ENCODE peak calls at places on chromosomes 6 and 20, in eight cellular contexts. Z, Y, V, W, R, A, P and J are unnamed samples.

GRCh38 chr20:40535816-40536215 is 153.2 kb downstream of the MAFB start:
- DNase-seq in Z (no peak), Y (no peak), V (no peak), W (no peak), R (no peak), A (no peak), P (no peak), J (no peak)

GRCh38 chr6:300026-300425 is 7.7 kb downstream of the DUSP22 start:
- DNase-seq in Z (no peak), Y (no peak), V (no peak), W (no peak), R (no peak), A (no peak), P (no peak), J (no peak)

GRCh38 chr6:100883347-100883746 is 2.2 kb upstream of the ASCC3 start:
- DNase-seq in Z (no peak), Y (no peak), V (no peak), W (no peak), R (no peak), A (no peak), P (no peak), J (no peak)

GRCh38 chr6:110980227-110980626 is 1.6 kb upstream of the RPF2 start:
- DNase-seq in Z (no peak), Y (no peak), V (no peak), W (no peak), R (no peak), A (no peak), P (no peak), J (no peak)

GRCh38 chr20:46715292-46715756 is 5.9 kb downstream of the SLC2A10 start:
- DNase-seq in Z (no peak), Y (no peak), V (no peak), W (no peak), R (peak; percentile 41), A (no peak), P (no peak), J (no peak)

GRCh38 chr6:133041020-133041419 is 200.1 kb upstream of the EYA4 start:
- DNase-seq in Z (no peak), Y (no peak), V (no peak), W (no peak), R (no peak), A (no peak), P (no peak), J (no peak)

GRCh38 chr6:4613795-4614194 is 162.4 kb upstream of the CDYL start:
- DNase-seq in Z (no peak), Y (no peak), V (no peak), W (no peak), R (no peak), A (no peak), P (no peak), J (no peak)

GRCh38 chr6:1724616-1725015 is 114.9 kb downstream of the FOXC1 start:
- DNase-seq in Z (peak; percentile 32), Y (no peak), V (no peak), W (no peak), R (peak; percentile 80), A (peak; percentile 79), P (peak; percentile 64), J (no peak)

GRCh38 chr6:68976260-68976659 is 341.2 kb downstream of the ADGRB3 start:
- DNase-seq in Z (no peak), Y (no peak), V (no peak), W (no peak), R (no peak), A (no peak), P (no peak), J (no peak)

GRCh38 chr6:161462148-161462547 is 188.3 kb upstream of the AGPAT4 start:
- DNase-seq in Z (no peak), Y (no peak), V (no peak), W (no peak), R (no peak), A (no peak), P (no peak), J (no peak)

GRCh38 chr20:48758206-48758820 is 69.5 kb downstream of the PREX1 start:
- DNase-seq in Z (no peak), Y (no peak), V (no peak), W (no peak), R (no peak), A (no peak), P (no peak), J (no peak)

GRCh38 chr6:82097676-82098075 is 149.9 kb downstream of the IBTK start:
- DNase-seq in Z (no peak), Y (no peak), V (no peak), W (no peak), R (no peak), A (no peak), P (no peak), J (no peak)

GRCh38 chr6:116884530-116884929 is 7.5 kb downstream of the RFX6 start:
- DNase-seq in Z (no peak), Y (no peak), V (no peak), W (no peak), R (no peak), A (no peak), P (no peak), J (no peak)

GRCh38 chr20:57392512-57393271 is 1.5 kb downstream of the RBM38 start:
- DNase-seq in Z (no peak), Y (peak; percentile 71), V (peak; percentile 90), W (no peak), R (peak; percentile 60), A (no peak), P (peak; percentile 61), J (no peak)

GRCh38 chr20:45340236-45340847 is 7.9 kb downstream of the SDC4 start:
- DNase-seq in Z (peak; percentile 92), Y (no peak), V (peak; percentile 39), W (no peak), R (peak; percentile 81), A (no peak), P (no peak), J (no peak)

GRCh38 chr20:58669287-58670006 is 18.4 kb downstream of the STX16 start:
- DNase-seq in Z (no peak), Y (no peak), V (peak; percentile 71), W (no peak), R (no peak), A (no peak), P (no peak), J (no peak)

GRCh38 chr6:117270121-117270959 is 5.0 kb downstream of the VGLL2 start:
- DNase-seq in Z (no peak), Y (peak; percentile 44), V (no peak), W (no peak), R (no peak), A (no peak), P (peak; percentile 12), J (no peak)

GRCh38 chr6:41111017-41111416 is 38.2 kb downstream of the NFYA start:
- DNase-seq in Z (no peak), Y (no peak), V (no peak), W (no peak), R (no peak), A (no peak), P (no peak), J (no peak)

GRCh38 chr20:13336308-13337089 is 115.4 kb downstream of the ISM1 start:
- DNase-seq in Z (no peak), Y (no peak), V (no peak), W (no peak), R (no peak), A (no peak), P (no peak), J (no peak)

GRCh38 chr6:56334937-56335336 is 87.6 kb upstream of the COL21A1 start:
- DNase-seq in Z (no peak), Y (no peak), V (no peak), W (no peak), R (no peak), A (no peak), P (no peak), J (no peak)

GRCh38 chr6:11208267-11208666 is 24.2 kb downstream of the NEDD9 start:
- DNase-seq in Z (no peak), Y (no peak), V (no peak), W (no peak), R (no peak), A (no peak), P (no peak), J (no peak)

GRCh38 chr6:3081965-3082364 is 13.7 kb downstream of the RIPK1 start:
- DNase-seq in Z (no peak), Y (peak; percentile 72), V (no peak), W (no peak), R (no peak), A (no peak), P (no peak), J (no peak)
- H3K27ac ChIP-seq in Z (no peak overlapping the region), Y (no peak overlapping the region), V (no peak overlapping the region), W (no peak overlapping the region), R (no peak overlapping the region), A (no peak overlapping the region), P (peak overlapping the region; percentile 32), J (no peak overlapping the region)

DNA sequence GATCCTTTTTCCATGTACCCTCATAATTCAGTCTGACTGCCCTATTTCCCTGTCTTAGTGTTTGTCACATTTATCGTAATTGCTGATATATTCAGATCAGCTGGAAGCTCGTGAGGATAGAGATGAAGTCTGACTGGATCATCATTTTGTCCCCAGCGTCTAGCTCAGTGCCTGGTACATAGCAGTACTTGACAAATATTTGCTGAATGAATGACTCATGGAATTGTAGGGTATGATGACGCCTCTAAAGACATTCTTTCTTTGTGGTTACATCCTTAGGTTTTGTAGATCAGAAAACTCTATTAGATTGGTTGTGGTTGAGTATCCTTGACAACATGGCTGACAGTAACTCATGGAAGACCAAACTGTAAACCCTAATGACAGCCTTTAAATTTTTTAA is 68.9 kb downstream of the MTHFD1L start:
- DNase-seq in Z (no peak), Y (no peak), V (no peak), W (no peak), R (no peak), A (no peak), P (no peak), J (no peak)
- H3K27ac ChIP-seq in Z (no peak overlapping the region), Y (no peak overlapping the region), V (no peak overlapping the region), W (no peak overlapping the region), R (no peak overlapping the region), A (no peak overlapping the region), P (no peak overlapping the region), J (no peak overlapping the region)

GRCh38 chr6:25026723-25027122 is 91.0 kb upstream of the RIPOR2 start:
- DNase-seq in Z (no peak), Y (no peak), V (peak; percentile 68), W (no peak), R (no peak), A (no peak), P (no peak), J (no peak)
- H3K27ac ChIP-seq in Z (no peak overlapping the region), Y (no peak overlapping the region), V (peak overlapping the region; percentile 70), W (no peak overlapping the region), R (no peak overlapping the region), A (no peak overlapping the region), P (no peak overlapping the region), J (no peak overlapping the region)

GRCh38 chr6:13472099-13472498 is 15.3 kb downstream of the GFOD1 start:
- DNase-seq in Z (no peak), Y (no peak), V (no peak), W (no peak), R (no peak), A (no peak), P (no peak), J (no peak)

GRCh38 chr6:13470240-13471140 is 16.9 kb downstream of the GFOD1 start:
- DNase-seq in Z (no peak), Y (no peak), V (no peak), W (no peak), R (no peak), A (no peak), P (no peak), J (peak; percentile 75)

GRCh38 chr6:13471184-13471583 is 16.2 kb downstream of the GFOD1 start:
- DNase-seq in Z (no peak), Y (no peak), V (no peak), W (no peak), R (no peak), A (no peak), P (no peak), J (no peak)

GRCh38 chr6:13474360-13474759 is 13.0 kb downstream of the GFOD1 start:
- DNase-seq in Z (no peak), Y (no peak), V (no peak), W (no peak), R (no peak), A (no peak), P (no peak), J (no peak)

GRCh38 chr6:13472976-13473645 is 14.3 kb downstream of the GFOD1 start:
- DNase-seq in Z (no peak), Y (no peak), V (no peak), W (no peak), R (no peak), A (no peak), P (no peak), J (no peak)
- H3K27ac ChIP-seq in Z (no peak overlapping the region), Y (no peak overlapping the region), V (no peak overlapping the region), W (no peak overlapping the region), R (no peak overlapping the region), A (no peak overlapping the region), P (no peak overlapping the region), J (no peak overlapping the region)